ENCODE peak calls at places on chromosomes 13 and 19, in ten cellular contexts. K is neural crest cell; C is AG20443; Y is activated effector memory CD4-positive, alpha-beta T cell treated with Interleukin-2 at 50 U/mL for 16 hours; F is fibroblast of lung; P is right atrium auricular region; W is lower leg skin; E is NCI-H1930; G is A172; N is pons. T is an unnamed sample.

GRCh38 chr13:110380359-110381028 is 73.4 kb downstream of the COL4A2 start:
- DNase-seq in W (no peak), G (no peak), E (no peak), Y (no peak), F (peak; percentile 91), K (no peak), C (no peak), P (no peak), N (no peak), T (peak; percentile 66)

GRCh38 chr19:5253403-5254110 is 87.1 kb downstream of the PTPRS start:
- DNase-seq in W (no peak), Y (no peak), N (no peak), E (no peak), G (no peak), P (peak; percentile 71), C (peak; percentile 87), F (no peak), K (no peak), T (peak; percentile 57)

GRCh38 chr13:98476106-98476505 is 100.8 kb downstream of the STK24 start:
- DNase-seq in C (no peak), F (no peak), G (no peak), N (no peak), P (no peak), W (peak; percentile 82), K (no peak), Y (peak; percentile 54), E (no peak), T (peak; percentile 74)

GRCh38 chr19:460877-461609 is at the start of gene SHC2:
- DNase-seq in N (no peak), W (no peak), C (no peak), G (no peak), E (peak; percentile 40), Y (no peak), F (no peak), P (no peak), K (no peak), T (peak; percentile 60)

GRCh38 chr13:62512194-62513141 is 1096.8 kb upstream of the PCDH20 start:
- DNase-seq in C (peak; percentile 10), F (peak; percentile 36), P (no peak), N (peak; percentile 57), W (no peak), Y (no peak), G (peak; percentile 47), E (no peak), K (peak; percentile 12), T (peak; percentile 47)

GRCh38 chr13:44058586-44059238 is 179.0 kb downstream of the LACC1 start:
- DNase-seq in N (no peak), E (no peak), C (no peak), K (no peak), F (no peak), W (no peak), G (no peak), P (no peak), Y (no peak), T (no peak)

GRCh38 chr13:113723400-113724015 is 35.5 kb upstream of the TMEM255B start:
- DNase-seq in E (no peak), N (no peak), W (no peak), G (no peak), F (no peak), C (no peak), K (no peak), P (no peak), Y (no peak), T (no peak)

GRCh38 chr19:3849092-3849491 is 19.7 kb downstream of the ZFR2 start:
- DNase-seq in Y (no peak), K (peak; percentile 37), P (no peak), C (no peak), E (no peak), F (no peak), W (no peak), G (peak; percentile 71), N (no peak), T (no peak)

GRCh38 chr13:21964686-21965085 is 293.8 kb downstream of the FGF9 start:
- DNase-seq in N (no peak), P (no peak), C (peak; percentile 27), Y (no peak), G (no peak), E (no peak), W (no peak), F (no peak), K (no peak), T (no peak)

GRCh38 chr19:1079566-1080111 is 12.7 kb downstream of the ARHGAP45 start:
- DNase-seq in E (no peak), N (no peak), P (no peak), K (no peak), W (no peak), Y (peak; percentile 49), F (no peak), G (no peak), C (no peak), T (no peak)

GRCh38 chr13:63954683-63955082 is 2539.0 kb upstream of the PCDH20 start:
- DNase-seq in C (no peak), P (no peak), E (no peak), K (no peak), F (no peak), G (no peak), W (no peak), N (no peak), Y (no peak), T (no peak)

GRCh38 chr13:44575035-44575434 is 1.1 kb downstream of the TSC22D1 start:
- DNase-seq in Y (no peak), E (no peak), F (no peak), K (no peak), N (no peak), P (no peak), G (no peak), W (no peak), C (no peak), T (no peak)

GRCh38 chr13:32761472-32761871 is 175.2 kb downstream of the PDS5B start:
- DNase-seq in N (no peak), Y (no peak), E (no peak), G (no peak), W (no peak), K (no peak), F (no peak), C (no peak), P (no peak), T (no peak)

GRCh38 chr19:46357846-46358583 is 11.1 kb downstream of the PPP5C start:
- DNase-seq in K (no peak), W (peak; percentile 72), C (peak; percentile 41), G (no peak), P (no peak), N (no peak), E (no peak), Y (no peak), F (no peak), T (no peak)

GRCh38 chr13:75470676-75471075 is 11.3 kb downstream of the TBC1D4 start:
- DNase-seq in C (no peak), F (no peak), G (no peak), Y (no peak), P (no peak), W (no peak), N (no peak), K (no peak), E (no peak), T (no peak)

GRCh38 chr13:87122551-87122950 is 548.6 kb upstream of the SLITRK5 start:
- DNase-seq in N (no peak), W (no peak), P (no peak), F (no peak), E (no peak), Y (no peak), C (no peak), K (no peak), G (peak; percentile 22), T (peak; percentile 36)

GRCh38 chr13:71590654-71591148 is 276.3 kb downstream of the DACH1 start:
- DNase-seq in P (no peak), F (no peak), Y (no peak), W (no peak), E (no peak), C (no peak), G (no peak), K (no peak), N (no peak), T (no peak)

GRCh38 chr13:51000576-51001260 is 91.1 kb downstream of the RNASEH2B start:
- DNase-seq in F (peak; percentile 80), E (no peak), N (peak; percentile 11), C (peak; percentile 84), Y (no peak), G (no peak), K (no peak), P (peak; percentile 79), W (peak; percentile 89), T (peak; percentile 91)

GRCh38 chr13:42486711-42487198 is 87.2 kb upstream of the TNFSF11 start:
- DNase-seq in P (no peak), Y (no peak), C (peak; percentile 30), F (peak; percentile 97), W (no peak), N (no peak), K (no peak), G (peak; percentile 68), E (no peak), T (peak; percentile 74)

GRCh38 chr13:24068472-24068871 is 92.0 kb upstream of the SPATA13 start:
- DNase-seq in K (no peak), C (no peak), E (no peak), W (no peak), G (no peak), F (no peak), P (no peak), Y (no peak), N (no peak), T (peak; percentile 48)

GRCh38 chr13:30529085-30529815 is 63.5 kb upstream of the HMGB1 start:
- DNase-seq in K (no peak), Y (no peak), C (no peak), N (peak; percentile 11), P (no peak), W (no peak), F (peak; percentile 6), E (no peak), G (no peak), T (no peak)

GRCh38 chr19:58278156-58279041 is at the start of gene ZNF8:
- DNase-seq in W (peak; percentile 99), E (peak; percentile 100), P (peak; percentile 98), Y (peak; percentile 97), F (peak; percentile 98), G (peak; percentile 99), N (peak; percentile 96), C (peak; percentile 99), K (peak; percentile 92), T (peak; percentile 99)

GRCh38 chr19:13430790-13431582 is 75.3 kb downstream of the CACNA1A start:
- DNase-seq in C (peak; percentile 76), N (peak; percentile 15), P (no peak), F (peak; percentile 49), Y (peak; percentile 21), E (no peak), K (peak; percentile 44), W (no peak), G (peak; percentile 37), T (peak; percentile 63)

GRCh38 chr13:106117035-106117434 is 418.4 kb downstream of the EFNB2 start:
- DNase-seq in P (no peak), C (peak; percentile 22), W (no peak), K (no peak), N (no peak), G (no peak), F (peak; percentile 64), Y (no peak), E (no peak), T (no peak)

GRCh38 chr13:52599853-52600603 is 42.2 kb upstream of the HNRNPA1L2 start:
- DNase-seq in E (peak; percentile 55), W (peak; percentile 86), Y (no peak), N (no peak), F (peak; percentile 26), G (no peak), C (peak; percentile 38), K (peak; percentile 53), P (no peak), T (peak; percentile 60)

GRCh38 chr19:38467541-38468525 is 34.3 kb downstream of the RYR1 start:
- DNase-seq in Y (no peak), P (no peak), E (no peak), W (no peak), G (no peak), K (no peak), N (no peak), F (no peak), C (no peak), T (no peak)

GRCh38 chr19:38055655-38056521 is 148.9 kb downstream of the SIPA1L3 start:
- DNase-seq in N (no peak), C (no peak), Y (no peak), G (no peak), F (no peak), W (no peak), K (no peak), P (no peak), E (no peak), T (peak; percentile 58)

GRCh38 chr13:32211788-32212187 is 103.4 kb downstream of the ZAR1L start:
- DNase-seq in C (peak; percentile 80), N (no peak), E (no peak), F (peak; percentile 94), P (no peak), W (no peak), K (no peak), Y (no peak), G (peak; percentile 38), T (peak; percentile 81)